ENCODE peak calls at places on chromosomes 5 and 9, in four cellular contexts. F is CD8-positive, alpha-beta memory T cell; A is sciatic nerve; T is BJ. U is an unnamed sample.

GRCh38 chr5:146042628-146043279 is 62.6 kb downstream of the PLAC8L1 start:
- DNase-seq in A (no peak), F (no peak), T (peak; percentile 23), U (no peak)

GRCh38 chr9:131432597-131433301 is 38.9 kb downstream of the PRRC2B start:
- DNase-seq in F (no peak), T (peak; percentile 79), A (no peak), U (peak; percentile 89)

GRCh38 chr9:98807811-98808195 is 333 bp downstream of the GALNT12 start:
- DNase-seq in A (no peak), T (no peak), F (no peak), U (no peak)

GRCh38 chr5:109155625-109156024 is 254.1 kb downstream of the PJA2 start:
- DNase-seq in A (no peak), F (no peak), T (no peak), U (no peak)

GRCh38 chr9:37944671-37945481 is 40.9 kb upstream of the SLC25A51 start:
- DNase-seq in T (no peak), F (no peak), A (no peak), U (no peak)

GRCh38 chr5:92885950-92886349 is 695.1 kb downstream of the NR2F1-AS1 start:
- DNase-seq in F (no peak), T (no peak), A (no peak), U (no peak)

GRCh38 chr5:1642221-1642620 is 118.5 kb upstream of the LPCAT1 start:
- DNase-seq in F (no peak), A (no peak), T (no peak), U (no peak)

GRCh38 chr5:132487841-132488555 is 2.6 kb downstream of the IRF1 start:
- DNase-seq in F (no peak), A (peak; percentile 46), T (no peak), U (no peak)

GRCh38 chr9:68969538-68969937 is 44.4 kb downstream of the PRKACG start:
- DNase-seq in A (no peak), T (no peak), F (no peak), U (no peak)

GRCh38 chr9:89999534-90000370 is 394.9 kb downstream of the GADD45G start:
- DNase-seq in A (peak; percentile 69), T (peak; percentile 7), F (no peak), U (no peak)

GRCh38 chr5:33531796-33532195 is 91.0 kb downstream of the TARS1 start:
- DNase-seq in T (no peak), F (no peak), A (no peak), U (no peak)

GRCh38 chr5:39423331-39423751 is 1.4 kb downstream of the DAB2 start:
- DNase-seq in F (no peak), T (no peak), A (peak; percentile 61), U (no peak)

GRCh38 chr9:6090811-6091210 is 75.4 kb upstream of the RANBP6 start:
- DNase-seq in T (no peak), A (no peak), F (no peak), U (no peak)

GRCh38 chr5:122846051-122846567 is 696 bp downstream of the SNX24 start:
- DNase-seq in T (no peak), A (no peak), F (no peak), U (no peak)

GRCh38 chr9:97518909-97519307 is 17.4 kb downstream of the TMOD1 start:
- DNase-seq in A (no peak), T (peak; percentile 61), F (no peak), U (peak; percentile 71)

GRCh38 chr9:118418887-118419620 is 714.9 kb downstream of the TLR4 start:
- DNase-seq in T (no peak), A (no peak), F (no peak), U (no peak)

GRCh38 chr5:67350600-67351315 is 154.2 kb upstream of the CD180 start:
- DNase-seq in F (no peak), T (no peak), A (no peak), U (no peak)

GRCh38 chr9:135219676-135220600 is 132.5 kb downstream of the OLFM1 start:
- DNase-seq in F (no peak), A (no peak), T (no peak), U (no peak)

GRCh38 chr5:160118349-160119141 is 705 bp downstream of the PWWP2A start:
- DNase-seq in F (peak; percentile 35), T (no peak), A (peak; percentile 72), U (no peak)

GRCh38 chr5:108749130-108749861 is 1.6 kb downstream of the FER start:
- DNase-seq in A (no peak), T (no peak), F (peak; percentile 53), U (peak; percentile 92)

GRCh38 chr5:82257729-82258128 is 20.4 kb downstream of the RPS23 start:
- DNase-seq in F (no peak), T (no peak), A (no peak), U (no peak)

GRCh38 chr9:34047864-34048729 is 590 bp downstream of the UBAP2 start:
- DNase-seq in A (peak; percentile 70), T (no peak), F (peak; percentile 31), U (peak; percentile 89)

GRCh38 chr9:70044450-70045307 is 1.0 kb downstream of the MAMDC2 start:
- DNase-seq in T (no peak), A (peak; percentile 59), F (no peak), U (no peak)

GRCh38 chr5:153542536-153542935 is 52.1 kb downstream of the GRIA1 start:
- DNase-seq in A (no peak), T (no peak), F (no peak), U (no peak)

GRCh38 chr9:104485014-104485413 is 19.0 kb upstream of the OR13F1 start:
- DNase-seq in F (no peak), A (no peak), T (no peak), U (no peak)

GRCh38 chr5:147904110-147904509 is 2.2 kb downstream of the C5orf46 start:
- DNase-seq in F (no peak), T (no peak), A (no peak), U (no peak)

GRCh38 chr9:134724231-134724911 is 82.8 kb downstream of the COL5A1 start:
- DNase-seq in T (no peak), F (no peak), A (no peak), U (no peak)

GRCh38 chr9:26341545-26341944 is 551.1 kb downstream of the CAAP1 start:
- DNase-seq in T (no peak), F (no peak), A (no peak), U (no peak)

GRCh38 chr9:124296094-124296493 is 38.3 kb downstream of the NEK6 start:
- DNase-seq in F (no peak), A (no peak), T (no peak), U (no peak)

GRCh38 chr5:153496835-153497234 is 6.4 kb downstream of the GRIA1 start:
- DNase-seq in F (no peak), T (no peak), A (no peak), U (no peak)